ENCODE peak calls at places on chromosomes 13 and 19, in four cellular contexts. P is fibroblast of lung; D is CD4-positive, CD25-positive, alpha-beta regulatory T cell; L is mesendoderm. V is an unnamed sample. For H3K27me3, the result is how much of the 10 kb centered on the place peaks cover.

GRCh38 chr13:51261610-51262249 is 39.5 kb downstream of the FAM124A start:
- DNase-seq in P (no peak), L (no peak), D (no peak), V (no peak)

GRCh38 chr19:35509018-35509652 is 4.3 kb downstream of the DMKN start:
- DNase-seq in D (peak), P (no peak), L (peak), V (peak)

GRCh38 chr13:20828540-20829364 is 55.0 kb upstream of the EEF1AKMT1 start:
- DNase-seq in L (peak), P (peak), D (peak), V (peak)

GRCh38 chr13:24130134-24130792 is 30.3 kb upstream of the SPATA13 start:
- DNase-seq in D (no peak), P (no peak), L (no peak), V (no peak)

GRCh38 chr19:57512845-57513244 is 13.1 kb downstream of the ZNF773 start:
- DNase-seq in D (no peak), P (peak), L (peak), V (no peak)

GRCh38 chr13:51397262-51397933 is 55.4 kb downstream of the INTS6 start:
- DNase-seq in D (no peak), P (peak), L (peak), V (peak)

GRCh38 chr19:55146078-55146647 is 2.8 kb downstream of the TNNT1 start:
- DNase-seq in D (no peak), L (peak), P (no peak), V (peak)

GRCh38 chr13:36639610-36640009 is 34.2 kb upstream of the SERTM1 start:
- DNase-seq in P (no peak), L (no peak), D (no peak), V (no peak)

GRCh38 chr19:16445238-16446107 is 26.3 kb downstream of the EPS15L1 start:
- DNase-seq in L (no peak), P (peak), D (no peak), V (no peak)

GRCh38 chr13:33728271-33729037 is 89.5 kb upstream of the RFC3 start:
- DNase-seq in D (no peak), P (peak), L (no peak), V (no peak)

GRCh38 chr13:30751183-30751933 is 16.0 kb downstream of the ALOX5AP start:
- DNase-seq in D (no peak), L (no peak), P (no peak), V (no peak)

GRCh38 chr19:44988896-44989563 is 12.2 kb upstream of the RELB start:
- DNase-seq in L (peak), D (peak), P (peak), V (peak)

GRCh38 chr19:40611096-40611495 is 9.9 kb downstream of the LTBP4 start:
- DNase-seq in D (peak), L (no peak), P (no peak), V (no peak)

GRCh38 chr19:53511357-53511756 is 26.6 kb upstream of the ZNF331 start:
- DNase-seq in P (no peak), D (no peak), L (no peak), V (no peak)

GRCh38 chr19:54473071-54473941 is at the start of gene CDC42EP5:
- DNase-seq in L (no peak), P (peak), D (no peak), V (peak)

GRCh38 chr13:80945328-80945727 is 604.4 kb upstream of the SPRY2 start:
- DNase-seq in L (peak), P (peak), D (no peak), V (peak)

GRCh38 chr19:30552593-30552992 is 180.4 kb downstream of the ZNF536 start:
- DNase-seq in P (no peak), D (no peak), L (no peak), V (no peak)

GRCh38 chr19:55594996-55595530 is 4.3 kb downstream of the FIZ1 start:
- DNase-seq in D (no peak), L (no peak), P (no peak), V (no peak)

GRCh38 chr19:49499030-49499670 is 2.9 kb downstream of the RPS11 start:
- DNase-seq in D (no peak), L (no peak), P (no peak), V (peak)

GRCh38 chr13:36445278-36445677 is 13.0 kb downstream of the CCNA1 start:
- DNase-seq in P (no peak), D (no peak), L (no peak), V (no peak)

GRCh38 chr19:290539-291521 is at the start of gene PLPP2:
- DNase-seq in P (peak), D (no peak), L (peak), V (peak)

GRCh38 chr19:291561-292280 is 518 bp upstream of the PLPP2 start:
- DNase-seq in D (no peak), L (no peak), P (no peak), V (peak)

GRCh38 chr19:287381-287871 is 3.8 kb downstream of the PLPP2 start:
- DNase-seq in P (no peak), D (no peak), L (no peak), V (peak)

GRCh38 chr19:288911-289310 is 2.3 kb downstream of the PLPP2 start:
- DNase-seq in P (no peak), D (no peak), L (no peak), V (peak)

DNA sequence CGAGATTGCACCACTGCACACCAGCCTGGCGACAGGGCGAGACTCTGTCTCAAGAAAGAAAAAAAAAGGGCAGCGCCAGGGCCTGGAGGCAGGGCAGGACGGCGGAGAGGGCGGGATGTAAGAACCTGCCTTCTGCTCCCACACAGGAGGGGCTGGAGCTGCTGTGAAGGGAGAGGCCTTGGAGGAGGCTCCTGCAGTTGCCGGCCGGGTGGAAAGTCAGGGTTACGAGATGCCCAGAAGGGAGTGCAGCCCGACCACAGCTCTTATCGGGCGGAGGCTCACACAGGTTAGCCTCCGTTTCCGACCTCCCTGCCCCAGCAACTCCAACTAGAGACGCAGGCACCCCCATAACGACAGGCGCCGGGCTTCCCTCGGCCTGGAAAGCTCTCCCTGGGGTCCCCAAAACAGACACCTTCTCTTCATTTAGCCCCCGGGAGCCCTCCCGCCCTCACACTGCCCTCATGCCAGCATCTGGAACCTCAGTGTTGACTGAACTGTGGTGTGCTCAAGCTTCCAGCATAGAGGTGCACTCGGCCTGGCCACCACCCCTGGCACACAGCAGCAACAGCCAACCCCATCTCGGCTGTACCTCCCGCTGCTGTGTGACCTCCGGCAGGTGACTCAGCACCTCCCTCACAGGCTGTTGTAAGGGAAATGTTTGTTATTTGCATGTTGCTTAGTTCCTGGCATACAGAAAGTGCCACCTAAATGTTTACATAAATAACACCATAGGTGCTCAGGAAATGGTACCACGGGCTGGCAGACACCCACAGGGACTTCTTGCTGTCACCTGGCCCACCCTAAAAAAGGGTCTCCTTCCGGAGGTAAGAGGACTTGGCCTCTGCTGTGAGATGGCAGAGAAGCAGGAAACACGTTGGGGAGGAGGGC is 1.3 kb downstream of the PLPP2 start:
- DNase-seq in P (no peak), D (no peak), L (peak), V (peak)
- H3K4me3 ChIP-seq in P (peak), D (no peak), L (no peak), V (peak)

GRCh38 chr19:50893047-50893737 is 18.0 kb downstream of the KLK4 start:
- DNase-seq in D (no peak), P (no peak), L (peak), V (peak)
- H3K27me3 ChIP-seq in D (under half), P (under half), L (under half), V (under half)

GRCh38 chr19:18174983-18175382 is 1.4 kb downstream of the IFI30 start:
- DNase-seq in L (no peak), D (no peak), P (no peak), V (peak)
- H3K4me3 ChIP-seq in L (no peak), D (no peak), P (no peak), V (no peak)

GRCh38 chr19:3879656-3880055 is 829 bp upstream of the ATCAY start:
- DNase-seq in D (no peak), L (no peak), P (no peak), V (peak)

GRCh38 chr19:3880471-3881271 is at the start of gene ATCAY:
- DNase-seq in D (no peak), L (peak), P (no peak), V (peak)

GRCh38 chr19:3881272-3882040 is 971 bp downstream of the ATCAY start:
- DNase-seq in L (peak), D (no peak), P (no peak), V (peak)

DNA sequence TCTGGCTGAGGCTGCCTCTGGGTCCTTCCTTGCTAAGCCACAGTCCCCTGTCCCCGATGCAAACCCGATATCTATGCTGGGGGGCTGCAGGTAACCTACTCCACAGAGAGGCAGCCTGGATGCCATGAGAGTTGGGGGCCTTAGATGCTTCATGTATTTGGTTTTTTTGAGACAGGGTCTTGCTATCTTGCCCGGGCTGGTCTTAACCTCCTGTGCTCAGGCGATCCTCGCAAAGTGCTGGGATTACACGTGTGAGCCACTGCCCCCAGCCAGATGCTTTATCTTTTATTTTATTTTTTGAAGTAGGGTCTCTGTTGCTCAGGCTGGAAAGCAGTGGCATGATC is 1.5 kb downstream of the ATCAY start:
- DNase-seq in P (no peak), D (no peak), L (no peak), V (no peak)
- H3K27me3 ChIP-seq in P (under half), D (under half), L (under half), V (under half)

GRCh38 chr13:46211116-46211515 is 612 bp upstream of the LRRC63 start:
- DNase-seq in D (peak), P (no peak), L (peak), V (peak)

GRCh38 chr13:46213242-46213641 is 1.5 kb downstream of the LRRC63 start:
- DNase-seq in P (no peak), L (no peak), D (no peak), V (no peak)

GRCh38 chr13:46211521-46212351 is at the start of gene LRRC63:
- DNase-seq in L (peak), P (peak), D (peak), V (peak)

GRCh38 chr13:46207828-46208227 is 3.9 kb upstream of the LRRC63 start:
- DNase-seq in P (no peak), L (no peak), D (no peak), V (peak)

GRCh38 chr13:46210362-46211083 is 1.2 kb upstream of the LRRC63 start:
- DNase-seq in D (no peak), L (no peak), P (no peak), V (no peak)
- H3K4me3 ChIP-seq in D (peak), L (no peak), P (no peak), V (no peak)

GRCh38 chr19:8138201-8138600 is 11.2 kb downstream of the FBN3 start:
- DNase-seq in D (no peak), P (no peak), L (no peak), V (peak)
- H3K27me3 ChIP-seq in D (under half), P (under half), L (under half), V (under half)

GRCh38 chr19:38004505-38005223 is 97.7 kb downstream of the SIPA1L3 start:
- DNase-seq in D (no peak), L (peak), P (peak), V (peak)

GRCh38 chr19:38004100-38004504 is 97.1 kb downstream of the SIPA1L3 start:
- DNase-seq in L (no peak), P (no peak), D (no peak), V (no peak)

GRCh38 chr19:38006361-38007045 is 99.5 kb downstream of the SIPA1L3 start:
- DNase-seq in L (no peak), D (no peak), P (no peak), V (no peak)

GRCh38 chr19:38003427-38004099 is 96.6 kb downstream of the SIPA1L3 start:
- DNase-seq in P (peak), D (no peak), L (peak), V (peak)

GRCh38 chr19:38005224-38005614 is 98.2 kb downstream of the SIPA1L3 start:
- DNase-seq in P (no peak), L (no peak), D (no peak), V (no peak)
- H3K4me3 ChIP-seq in P (peak), L (no peak), D (no peak), V (no peak)

DNA sequence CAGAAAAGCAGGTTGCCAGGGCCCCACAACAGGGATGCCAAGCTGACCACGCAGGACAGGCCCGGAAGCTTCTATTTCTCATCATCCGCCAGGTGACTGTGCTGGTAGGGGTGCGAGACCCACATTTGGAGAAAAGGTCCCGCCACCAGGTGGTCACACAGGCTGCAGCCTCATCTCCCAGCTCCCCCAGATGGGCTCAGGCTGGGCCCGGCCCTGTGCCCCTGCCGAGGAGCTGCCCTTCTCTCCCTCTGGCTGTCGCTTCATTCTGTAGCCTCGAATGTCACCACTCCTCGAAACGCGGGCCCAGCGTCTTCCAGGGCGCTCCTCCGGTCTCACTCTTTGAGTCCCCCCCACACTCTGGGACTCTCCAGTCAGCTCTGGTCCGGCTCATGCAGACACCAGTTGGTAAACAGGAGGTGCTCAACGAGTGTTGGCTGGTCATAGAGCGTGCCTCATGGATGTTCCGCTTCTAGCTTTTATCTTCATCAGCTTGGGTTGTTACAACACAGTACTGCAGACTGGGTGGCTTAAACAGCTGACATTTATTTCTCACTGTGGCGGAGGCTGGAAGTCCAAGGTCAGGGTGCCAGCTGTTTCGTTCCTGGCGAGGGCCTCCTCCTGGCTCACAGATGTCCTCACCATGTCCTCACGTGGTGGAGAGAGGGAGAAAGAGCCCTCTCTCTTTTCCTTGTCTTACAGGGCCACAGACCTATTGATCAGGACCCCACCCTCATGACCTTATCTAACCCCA is 87.1 kb downstream of the TEX29 start:
- DNase-seq in D (no peak), P (no peak), L (no peak), V (no peak)
- H3K27me3 ChIP-seq in D (under half), P (under half), L (under half), V (under half)

GRCh38 chr19:7916137-7916907 is 1.7 kb downstream of the TGFBR3L start:
- DNase-seq in P (no peak), L (peak), D (peak), V (peak)

GRCh38 chr19:7918615-7919421 is 1.3 kb upstream of the SNAPC2 start:
- DNase-seq in D (no peak), P (no peak), L (no peak), V (no peak)

GRCh38 chr19:7916908-7917291 is 2.3 kb downstream of the TGFBR3L start:
- DNase-seq in D (no peak), L (no peak), P (no peak), V (no peak)

GRCh38 chr19:7915250-7916136 is 863 bp downstream of the TGFBR3L start:
- DNase-seq in P (no peak), D (no peak), L (no peak), V (no peak)

GRCh38 chr19:7917292-7918061 is 2.7 kb upstream of the SNAPC2 start:
- DNase-seq in D (peak), P (peak), L (peak), V (peak)
- H3K4me3 ChIP-seq in D (no peak), P (peak), L (no peak), V (peak)

GRCh38 chr19:42242512-42243409 is at the start of gene GSK3A:
- DNase-seq in P (peak), D (peak), L (peak), V (peak)

GRCh38 chr19:42244452-42245220 is 2.2 kb upstream of the GSK3A start:
- DNase-seq in P (peak), L (peak), D (peak), V (peak)

GRCh38 chr19:42241279-42241678 is 1.1 kb downstream of the GSK3A start:
- DNase-seq in P (no peak), D (no peak), L (no peak), V (no peak)

GRCh38 chr19:42239544-42240220 is 2.7 kb downstream of the GSK3A start:
- DNase-seq in P (no peak), D (no peak), L (no peak), V (no peak)

GRCh38 chr19:42242071-42242511 is 311 bp downstream of the GSK3A start:
- DNase-seq in P (no peak), D (no peak), L (no peak), V (peak)
- H3K27me3 ChIP-seq in P (under half), D (under half), L (under half), V (under half)